ENCODE peak calls at places on chromosomes 16 and 17, in six cellular contexts. X is IMR-90, M is endothelial cell, Q is GM06990, F is thoracic aorta, Z is thyroid gland. O is an unnamed sample.

GRCh38 chr16:10835281-10835931 is 16.8 kb upstream of the TVP23A start:
- DNase-seq in Q (peak), X (no peak), F (no peak), Z (no peak), M (no peak), O (no peak)

GRCh38 chr17:76940738-76941350 is 72.6 kb downstream of the MGAT5B start:
- DNase-seq in X (no peak), M (peak), F (no peak), Q (no peak), Z (no peak), O (no peak)

GRCh38 chr17:81151039-81151677 is 14.1 kb upstream of the PVALEF start:
- DNase-seq in Z (no peak), Q (no peak), M (no peak), F (no peak), X (no peak), O (no peak)

GRCh38 chr17:1649116-1649843 is 386 bp downstream of the RILP start:
- DNase-seq in M (peak), X (peak), Q (peak), F (peak), Z (peak), O (peak)

GRCh38 chr17:38561416-38562214 is 44.1 kb downstream of the SRCIN1 start:
- DNase-seq in Q (no peak), M (peak), F (no peak), Z (no peak), X (no peak), O (no peak)

GRCh38 chr16:83995756-83996155 is 27.7 kb downstream of the NECAB2 start:
- DNase-seq in M (no peak), X (peak), F (no peak), Z (peak), Q (no peak), O (peak)

GRCh38 chr17:42251115-42251514 is 25.1 kb downstream of the STAT5B start:
- DNase-seq in X (no peak), Q (no peak), F (no peak), Z (no peak), M (no peak), O (no peak)

GRCh38 chr17:6231886-6232767 is 161.9 kb downstream of the WSCD1 start:
- DNase-seq in X (no peak), Q (no peak), Z (no peak), M (no peak), F (no peak), O (peak)

GRCh38 chr17:2598166-2598565 is 4.7 kb downstream of the PAFAH1B1 start:
- DNase-seq in Q (no peak), M (no peak), Z (no peak), X (peak), F (no peak), O (peak)

GRCh38 chr17:4407851-4408250 is 25.9 kb upstream of the SPNS3 start:
- DNase-seq in Q (no peak), X (no peak), Z (no peak), F (no peak), M (no peak), O (no peak)

GRCh38 chr16:6961704-6962103 is 370.9 kb upstream of the RBFOX1 start:
- DNase-seq in X (no peak), Q (no peak), Z (no peak), M (no peak), F (no peak), O (no peak)

GRCh38 chr16:6081320-6081976 is 983.9 kb upstream of the EEF2KMT start:
- DNase-seq in Q (no peak), Z (peak), M (peak), F (no peak), X (no peak), O (peak)

GRCh38 chr16:50804290-50804907 is 62.5 kb downstream of the CYLD start:
- DNase-seq in M (no peak), X (no peak), F (no peak), Q (no peak), Z (no peak), O (no peak)

GRCh38 chr17:73552300-73553088 is 91.8 kb downstream of the SDK2 start:
- DNase-seq in F (no peak), M (no peak), X (no peak), Z (peak), Q (no peak), O (no peak)

GRCh38 chr17:1412185-1413110 is 12.4 kb upstream of the YWHAE start:
- DNase-seq in X (no peak), Q (no peak), Z (peak), M (no peak), F (no peak), O (no peak)

GRCh38 chr17:12726131-12726530 is 60.4 kb downstream of the MYOCD start:
- DNase-seq in M (no peak), Q (no peak), F (no peak), Z (no peak), X (no peak), O (no peak)

GRCh38 chr16:86026916-86027315 is 128.0 kb downstream of the IRF8 start:
- DNase-seq in F (no peak), Q (no peak), X (no peak), Z (no peak), M (no peak), O (no peak)

GRCh38 chr17:3799181-3799627 is 1.8 kb downstream of the ITGAE start:
- DNase-seq in X (no peak), Z (no peak), M (no peak), Q (no peak), F (no peak), O (no peak)

GRCh38 chr17:27576429-27577123 is 54.4 kb upstream of the LGALS9 start:
- DNase-seq in F (no peak), M (no peak), Z (peak), X (peak), Q (no peak), O (no peak)

GRCh38 chr16:87919681-87919994 is 16.7 kb downstream of the CA5A start:
- DNase-seq in Z (no peak), X (no peak), F (no peak), Q (no peak), M (no peak), O (no peak)

GRCh38 chr16:81831722-81832126 is 52.6 kb downstream of the PLCG2 start:
- DNase-seq in Z (peak), Q (peak), X (no peak), M (peak), F (no peak), O (no peak)

GRCh38 chr17:43834106-43834505 is 1.2 kb upstream of the MPP3 start:
- DNase-seq in M (no peak), F (no peak), Z (peak), Q (no peak), X (peak), O (peak)

GRCh38 chr17:76735586-76736348 is 1.4 kb downstream of the SRSF2 start:
- DNase-seq in F (no peak), X (no peak), M (no peak), Z (no peak), Q (no peak), O (no peak)

GRCh38 chr16:88478889-88479794 is 26.1 kb downstream of the ZFPM1 start:
- DNase-seq in Q (no peak), F (no peak), Z (no peak), X (no peak), M (no peak), O (no peak)

GRCh38 chr16:1181715-1182671 is 29.1 kb downstream of the CACNA1H start:
- DNase-seq in Z (peak), M (no peak), F (peak), Q (no peak), X (peak), O (peak)

GRCh38 chr17:40090234-40091111 is 9.9 kb downstream of the NR1D1 start:
- DNase-seq in Q (no peak), Z (peak), F (no peak), M (no peak), X (no peak), O (no peak)

GRCh38 chr17:68239967-68240366 is 7.9 kb upstream of the AMZ2 start:
- DNase-seq in M (no peak), Z (no peak), F (no peak), Q (no peak), X (no peak), O (no peak)

GRCh38 chr16:81465375-81465943 is 20.9 kb downstream of the CMIP start:
- DNase-seq in M (no peak), X (no peak), Q (no peak), F (no peak), Z (no peak), O (no peak)

GRCh38 chr17:75308732-75309629 is 19.7 kb upstream of the SLC25A19 start:
- DNase-seq in Z (no peak), M (no peak), Q (no peak), X (no peak), F (no peak), O (no peak)

GRCh38 chr17:38608648-38609047 is 2.9 kb upstream of the SRCIN1 start:
- DNase-seq in Q (no peak), Z (peak), M (no peak), F (no peak), X (no peak), O (peak)

GRCh38 chr16:85327731-85328664 is 215.7 kb upstream of the CIBAR2 start:
- DNase-seq in F (no peak), X (no peak), Q (no peak), Z (peak), M (peak), O (no peak)

GRCh38 chr17:68297168-68297567 is 5.9 kb downstream of the ARSG start:
- DNase-seq in X (no peak), Q (no peak), Z (no peak), M (no peak), F (no peak), O (no peak)

GRCh38 chr16:49780436-49780835 is 75.5 kb downstream of the ZNF423 start:
- DNase-seq in Z (no peak), M (no peak), F (no peak), X (no peak), Q (no peak), O (no peak)

GRCh38 chr17:30224419-30224960 is 11.0 kb downstream of the SLC6A4 start:
- DNase-seq in Z (no peak), Q (no peak), X (no peak), F (no peak), M (no peak), O (no peak)
- TF ChIP-seq CTCF in Z (no peak), Q (no peak), X (no peak), F (no peak), M (no peak), O (no peak)

DNA sequence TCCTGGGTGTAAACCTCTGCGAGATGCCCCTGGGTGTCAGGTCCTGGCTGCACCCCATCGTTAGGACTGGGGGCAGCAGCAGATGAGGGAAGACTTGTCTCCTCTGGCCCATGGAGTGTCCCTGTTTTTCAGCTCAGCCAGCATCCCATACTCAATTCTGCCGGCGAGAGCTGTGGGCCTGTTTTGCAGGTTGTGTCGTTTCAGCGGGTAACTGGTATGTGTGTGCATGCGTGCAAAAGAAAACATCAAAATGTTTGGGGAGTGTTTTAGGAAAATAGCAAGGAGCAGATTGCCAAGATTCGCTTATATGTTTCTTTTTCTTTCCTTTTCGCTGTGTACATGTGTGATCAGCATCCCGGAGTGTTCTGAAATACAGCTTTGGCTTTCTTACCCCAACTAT is 34.6 kb downstream of the MSI2 start:
- DNase-seq in X (no peak), Z (peak), M (no peak), Q (no peak), F (no peak), O (no peak)
- TF ChIP-seq CTCF in X (no peak), Z (no peak), M (no peak), Q (no peak), F (no peak), O (no peak)

DNA sequence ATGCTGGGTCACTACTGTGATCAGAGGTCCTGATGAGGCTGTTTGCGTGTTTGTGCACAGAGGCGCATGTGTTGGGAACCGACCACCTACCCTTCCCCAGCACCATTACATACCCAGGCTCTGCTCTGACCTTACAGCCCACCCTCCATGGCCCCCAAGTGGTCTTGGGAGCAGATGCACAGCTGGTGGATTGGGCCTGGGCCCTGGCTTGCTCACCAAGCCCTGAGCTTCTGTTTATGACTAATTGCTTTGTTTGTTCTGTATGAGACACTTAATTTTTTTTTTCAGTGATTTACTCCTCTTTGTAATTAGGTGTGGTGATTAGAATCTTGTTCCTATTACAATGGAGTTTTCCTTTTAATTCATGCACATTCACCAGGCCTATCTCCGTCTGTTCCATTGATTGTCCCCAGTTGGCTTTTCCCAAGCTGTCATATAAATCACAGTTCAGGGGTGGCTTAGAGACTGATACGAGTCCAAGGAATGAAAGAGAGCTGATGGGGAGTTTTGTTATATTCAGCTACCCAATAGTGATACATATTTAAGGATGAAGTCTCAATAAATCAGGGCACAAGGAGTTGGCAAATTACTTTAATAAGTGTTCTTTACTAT is 242.3 kb downstream of the CCDC182 start:
- DNase-seq in F (no peak), M (no peak), Z (no peak), X (no peak), Q (no peak), O (no peak)
- TF ChIP-seq CTCF in F (no peak), M (no peak), Z (no peak), X (no peak), Q (no peak), O (no peak)

DNA sequence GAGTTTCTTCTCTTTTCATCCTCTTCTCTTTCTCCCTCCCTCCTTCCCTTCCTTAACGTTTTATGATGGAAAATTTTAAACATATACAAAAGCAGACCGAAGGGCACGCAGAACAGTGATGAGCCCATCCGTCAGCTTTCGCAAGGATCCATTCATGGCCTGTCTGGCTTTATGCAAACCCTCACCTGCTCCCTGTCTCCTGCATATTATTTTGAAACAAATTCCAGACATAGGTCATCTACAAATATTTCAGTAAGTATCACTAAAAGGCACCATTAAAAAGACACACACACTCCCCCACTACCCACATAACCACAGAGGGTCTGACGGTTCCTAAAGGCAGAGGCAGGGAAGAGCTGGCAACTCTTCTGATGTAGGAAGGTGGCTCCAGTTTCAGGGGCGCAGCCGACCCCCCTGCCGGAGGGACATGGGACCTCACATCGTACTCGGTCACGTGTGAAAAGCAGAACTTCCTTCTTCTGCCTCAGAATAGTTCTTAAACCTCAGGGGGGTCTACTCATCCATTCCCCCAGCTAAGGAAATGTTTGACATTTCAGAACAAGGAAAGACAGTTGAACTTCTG is 235.1 kb downstream of the NTN1 start:
- DNase-seq in X (no peak), Q (no peak), F (no peak), Z (no peak), M (no peak), O (no peak)
- TF ChIP-seq CTCF in X (no peak), Q (peak), F (no peak), Z (no peak), M (no peak), O (no peak)

GRCh38 chr17:61579382-61579781 is 11.6 kb downstream of the NACA2 start:
- DNase-seq in Z (no peak), F (no peak), M (no peak), Q (no peak), X (no peak), O (no peak)

GRCh38 chr17:61580502-61580901 is 10.5 kb downstream of the NACA2 start:
- DNase-seq in Z (no peak), Q (no peak), F (no peak), M (no peak), X (no peak), O (no peak)

GRCh38 chr17:61581611-61582349 is 9.2 kb downstream of the NACA2 start:
- DNase-seq in Z (no peak), M (no peak), X (peak), F (no peak), Q (no peak), O (peak)

GRCh38 chr17:61578645-61579044 is 12.4 kb downstream of the NACA2 start:
- DNase-seq in X (no peak), F (no peak), M (no peak), Z (no peak), Q (no peak), O (no peak)

DNA sequence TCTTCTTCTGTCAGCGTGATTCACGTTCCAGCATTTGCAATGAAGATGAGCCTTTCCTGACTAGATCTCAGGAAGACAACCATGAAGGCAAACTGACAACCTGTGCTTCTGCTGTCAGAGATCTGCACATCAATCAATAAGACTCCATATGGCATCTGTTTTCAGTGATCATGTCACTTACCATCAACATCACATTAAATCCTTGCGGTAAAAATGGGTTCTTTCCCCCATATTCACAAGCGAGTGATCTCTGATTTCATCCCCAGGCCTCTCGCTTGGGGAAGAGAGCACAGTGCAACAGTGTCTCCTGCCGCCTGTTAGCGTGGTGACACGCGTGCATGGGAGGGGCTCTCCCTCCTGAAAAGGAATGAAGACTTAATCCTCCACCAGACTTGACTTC is 11.1 kb downstream of the NACA2 start:
- DNase-seq in Q (no peak), F (no peak), Z (no peak), X (peak), M (no peak), O (no peak)
- TF ChIP-seq CTCF in Q (peak), F (no peak), Z (no peak), X (peak), M (no peak), O (no peak)

GRCh38 chr16:64469351-64469750 is 652.5 kb downstream of the CDH11 start:
- DNase-seq in M (no peak), X (no peak), Q (no peak), F (no peak), Z (no peak), O (no peak)

GRCh38 chr16:64470916-64471315 is 650.9 kb downstream of the CDH11 start:
- DNase-seq in F (no peak), Q (no peak), X (no peak), Z (no peak), M (no peak), O (no peak)

GRCh38 chr16:64475627-64476351 is 646.1 kb downstream of the CDH11 start:
- DNase-seq in M (no peak), Z (no peak), X (peak), Q (no peak), F (no peak), O (no peak)

GRCh38 chr16:64468515-64469090 is 653.3 kb downstream of the CDH11 start:
- DNase-seq in Q (no peak), M (no peak), X (no peak), F (no peak), Z (no peak), O (no peak)

DNA sequence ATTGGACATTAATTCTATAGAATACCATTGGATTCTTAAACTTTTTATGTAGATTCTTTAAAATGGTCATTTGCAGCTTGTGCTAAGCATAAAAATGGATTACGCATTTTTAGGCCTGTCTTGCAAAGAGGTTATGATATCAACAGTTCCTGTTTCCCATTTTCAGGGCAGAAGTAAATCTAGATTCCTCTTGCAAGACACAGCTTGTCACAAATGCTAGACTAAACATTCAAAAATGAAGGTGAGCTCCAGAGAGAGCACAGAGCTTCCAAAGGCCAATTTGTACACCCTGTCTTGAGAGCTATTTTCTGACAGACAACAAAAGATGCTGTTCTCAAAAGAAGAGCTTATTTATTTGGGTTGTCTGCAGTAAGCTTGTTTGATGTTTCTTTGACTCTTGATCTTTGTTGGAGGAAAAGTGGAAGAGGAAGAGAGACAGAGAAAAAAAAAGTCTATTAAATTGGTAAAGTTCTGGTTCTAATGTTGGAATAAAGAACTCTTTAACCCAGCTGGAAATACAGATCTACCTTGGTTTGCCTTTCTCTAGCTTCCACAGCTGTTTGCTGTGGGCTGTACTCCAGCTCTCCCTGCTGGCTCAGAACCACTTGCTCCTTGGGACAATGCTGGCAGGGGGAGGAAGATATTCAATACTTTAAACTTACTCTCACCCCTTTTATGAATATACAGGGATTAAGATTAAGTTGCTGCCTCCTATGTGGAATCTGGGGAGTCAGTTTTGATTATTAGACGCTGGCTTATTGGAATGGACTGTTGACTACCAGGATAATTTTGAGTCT is 651.8 kb downstream of the CDH11 start:
- DNase-seq in F (no peak), Z (peak), X (no peak), Q (no peak), M (no peak), O (no peak)
- TF ChIP-seq CTCF in F (no peak), Z (no peak), X (peak), Q (no peak), M (no peak), O (peak)